ENCODE peak calls at places on chromosomes 4 and X, in four cellular contexts. P is CD4-positive, alpha-beta memory T cell; N is activated T-helper 1 cell treated with anti-CD3 and anti-CD28 coated beads, Interleukin-2, amount 50 U/mL, for 16 hours; B is brain microvascular endothelial cell. K is an unnamed sample.

GRCh38 chr4:53705151-53705764 is 114.0 kb upstream of the LNX1 start:
- DNase-seq in B (no peak), P (no peak), N (no peak), K (no peak)

GRCh38 chr4:54395013-54395527 is 166.0 kb downstream of the PDGFRA start:
- DNase-seq in P (no peak), B (no peak), N (no peak), K (no peak)

GRCh38 chr4:1290165-1290977 is 680 bp downstream of the MAEA start:
- DNase-seq in B (no peak), P (no peak), N (no peak), K (no peak)

GRCh38 chr4:85132570-85132969 is 166.1 kb upstream of the WDFY3 start:
- DNase-seq in B (no peak), P (no peak), N (no peak), K (no peak)

GRCh38 chr4:10589308-10589707 is 95.3 kb downstream of the CLNK start:
- DNase-seq in B (peak), P (no peak), N (no peak), K (no peak)

GRCh38 chr4:1200425-1201035 is 28.1 kb upstream of the SPON2 start:
- DNase-seq in N (no peak), P (no peak), B (peak), K (no peak)

GRCh38 chr4:23333946-23334878 is 555.6 kb downstream of the PPARGC1A start:
- DNase-seq in N (no peak), P (peak), B (peak), K (no peak)

GRCh38 chrX:24347871-24348270 is 12.6 kb upstream of the SUPT20HL1 start:
- DNase-seq in N (no peak), P (no peak), B (no peak), K (no peak)

GRCh38 chr4:152415980-152416379 is 119.9 kb downstream of the FBXW7 start:
- DNase-seq in P (no peak), B (peak), N (no peak), K (no peak)

GRCh38 chr4:140090215-140090731 is 63.7 kb downstream of the MAML3 start:
- DNase-seq in P (no peak), N (no peak), B (peak), K (no peak)

GRCh38 chr4:182971702-182972101 is 54.5 kb upstream of the DCTD start:
- DNase-seq in N (no peak), P (no peak), B (no peak), K (no peak)

GRCh38 chr4:126445596-126445995 is 1130.8 kb downstream of the FAT4 start:
- DNase-seq in P (no peak), N (no peak), B (no peak), K (no peak)

GRCh38 chrX:131045786-131046185 is 12.4 kb upstream of the ARHGAP36 start:
- DNase-seq in B (no peak), N (no peak), P (no peak), K (no peak)

GRCh38 chr4:11497212-11497806 is 68.6 kb upstream of the HS3ST1 start:
- DNase-seq in B (no peak), P (no peak), N (no peak), K (no peak)

GRCh38 chr4:88706574-88706973 is 8.9 kb upstream of the NAP1L5 start:
- DNase-seq in B (peak), P (no peak), N (no peak), K (no peak)

GRCh38 chr4:176150283-176150682 is 45.1 kb downstream of the SPATA4 start:
- DNase-seq in B (peak), N (no peak), P (no peak), K (peak)

GRCh38 chrX:38117485-38117884 is 103.2 kb downstream of the SRPX start:
- DNase-seq in N (no peak), B (no peak), P (no peak), K (no peak)

GRCh38 chrX:48782795-48783194 is 3.6 kb upstream of the GATA1 start:
- DNase-seq in N (no peak), P (no peak), B (no peak), K (no peak)

GRCh38 chr4:11669156-11669555 is 240.5 kb upstream of the HS3ST1 start:
- DNase-seq in P (no peak), B (peak), N (no peak), K (no peak)

GRCh38 chr4:163330828-163331628 is 1.4 kb downstream of the NPY1R start:
- DNase-seq in P (no peak), N (no peak), B (no peak), K (no peak)

GRCh38 chr4:39442910-39443480 is 15.7 kb downstream of the RPL9 start:
- DNase-seq in B (no peak), N (no peak), P (no peak), K (no peak)

GRCh38 chrX:47204970-47205369 is 11.3 kb downstream of the UBA1 start:
- DNase-seq in P (no peak), N (no peak), B (no peak), K (no peak)

GRCh38 chr4:133467290-133467947 is 318.3 kb downstream of the PCDH10 start:
- DNase-seq in N (no peak), B (no peak), P (no peak), K (no peak)

GRCh38 chrX:8037593-8038348 is 110.6 kb upstream of the PNPLA4 start:
- DNase-seq in P (no peak), B (no peak), N (no peak), K (no peak)